ENCODE peak calls at places on chromosomes 6 and 20, in seven cellular contexts. J is mucosa of descending colon; E is CD8-positive, alpha-beta T cell; W is neural progenitor cell; B is transverse colon; X is HCT116; Q is ascending aorta. F is an unnamed sample.
A peak's percentile ranks its signal among the peaks of the same experiment; 100 is the strongest.

GRCh38 chr20:61564628-61565027 is 312.6 kb downstream of the CDH4 start:
- DNase-seq in J (no peak), E (no peak), W (no peak), B (no peak), X (no peak), Q (no peak), F (no peak)

GRCh38 chr6:168060521-168060931 is 18.5 kb downstream of the FRMD1 start:
- DNase-seq in J (peak; percentile 77), E (no peak), W (peak; percentile 79), B (peak; percentile 80), X (no peak), Q (no peak), F (peak; percentile 28)

GRCh38 chr20:53335509-53335908 is 258.1 kb downstream of the ZNF217 start:
- DNase-seq in J (no peak), E (no peak), W (no peak), B (no peak), X (no peak), Q (no peak), F (no peak)

GRCh38 chr6:11851405-11851804 is 72.8 kb upstream of the ADTRP start:
- DNase-seq in J (no peak), E (no peak), W (no peak), B (no peak), X (no peak), Q (no peak), F (peak; percentile 71)

GRCh38 chr20:23613676-23614075 is 8.0 kb upstream of the CST9 start:
- DNase-seq in J (no peak), E (no peak), W (no peak), B (no peak), X (no peak), Q (no peak), F (no peak)

GRCh38 chr6:120960761-120961160 is 373.5 kb downstream of the TBC1D32 start:
- DNase-seq in J (no peak), E (no peak), W (no peak), B (no peak), X (no peak), Q (no peak), F (no peak)

GRCh38 chr20:25195014-25195961 is at the start of gene ENTPD6:
- DNase-seq in J (peak; percentile 94), E (peak; percentile 96), W (peak; percentile 93), B (peak; percentile 96), X (peak; percentile 61), Q (peak; percentile 93), F (peak; percentile 93)

GRCh38 chr6:31651602-31652191 is 764 bp downstream of the BAG6 start:
- DNase-seq in J (no peak), E (no peak), W (peak; percentile 90), B (peak; percentile 80), X (peak; percentile 55), Q (no peak), F (peak; percentile 52)

GRCh38 chr6:6631526-6632276 is 43.2 kb downstream of the LY86 start:
- DNase-seq in J (no peak), E (no peak), W (no peak), B (no peak), X (no peak), Q (no peak), F (peak; percentile 14)

GRCh38 chr6:44621846-44622245 is 234.3 kb downstream of the CDC5L start:
- DNase-seq in J (no peak), E (no peak), W (no peak), B (no peak), X (no peak), Q (no peak), F (no peak)

GRCh38 chr6:7414811-7415210 is 25.2 kb downstream of the RIOK1 start:
- DNase-seq in J (no peak), E (no peak), W (no peak), B (no peak), X (no peak), Q (no peak), F (peak; percentile 58)

GRCh38 chr6:84767591-84768201 is 3.3 kb upstream of the TBX18 start:
- DNase-seq in J (no peak), E (no peak), W (no peak), B (no peak), X (no peak), Q (no peak), F (no peak)

GRCh38 chr20:48807051-48807450 is 20.7 kb downstream of the PREX1 start:
- DNase-seq in J (no peak), E (no peak), W (no peak), B (no peak), X (no peak), Q (no peak), F (no peak)

GRCh38 chr20:57761413-57761734 is 51.6 kb upstream of the PMEPA1 start:
- DNase-seq in J (no peak), E (no peak), W (no peak), B (no peak), X (no peak), Q (no peak), F (no peak)

GRCh38 chr6:133591330-133591729 is 297.6 kb upstream of the TCF21 start:
- DNase-seq in J (no peak), E (no peak), W (no peak), B (no peak), X (no peak), Q (no peak), F (no peak)

GRCh38 chr6:128531696-128532095 is 11.3 kb upstream of the PTPRK start:
- DNase-seq in J (no peak), E (no peak), W (no peak), B (no peak), X (no peak), Q (no peak), F (no peak)

GRCh38 chr6:41755895-41756294 is 8.7 kb upstream of the PGC start:
- DNase-seq in J (no peak), E (no peak), W (no peak), B (no peak), X (no peak), Q (no peak), F (no peak)

GRCh38 chr20:20212675-20213096 is 155.2 kb upstream of the INSM1 start:
- DNase-seq in J (no peak), E (no peak), W (peak; percentile 35), B (no peak), X (no peak), Q (no peak), F (no peak)

GRCh38 chr6:84166395-84166794 is 61.0 kb downstream of the CEP162 start:
- DNase-seq in J (no peak), E (no peak), W (no peak), B (no peak), X (no peak), Q (no peak), F (no peak)

GRCh38 chr20:31704225-31705119 is 18.2 kb downstream of the BCL2L1 start:
- DNase-seq in J (peak; percentile 74), E (no peak), W (peak; percentile 32), B (peak; percentile 87), X (peak; percentile 93), Q (no peak), F (peak; percentile 98)

GRCh38 chr6:81562169-81562568 is 190.3 kb downstream of the TENT5A start:
- DNase-seq in J (no peak), E (no peak), W (no peak), B (peak; percentile 12), X (peak; percentile 76), Q (no peak), F (peak; percentile 49)

GRCh38 chr6:159104163-159104885 is 59.5 kb upstream of the TAGAP start:
- DNase-seq in J (peak; percentile 80), E (peak; percentile 78), W (peak; percentile 83), B (peak; percentile 76), X (no peak), Q (no peak), F (peak; percentile 69)

DNA sequence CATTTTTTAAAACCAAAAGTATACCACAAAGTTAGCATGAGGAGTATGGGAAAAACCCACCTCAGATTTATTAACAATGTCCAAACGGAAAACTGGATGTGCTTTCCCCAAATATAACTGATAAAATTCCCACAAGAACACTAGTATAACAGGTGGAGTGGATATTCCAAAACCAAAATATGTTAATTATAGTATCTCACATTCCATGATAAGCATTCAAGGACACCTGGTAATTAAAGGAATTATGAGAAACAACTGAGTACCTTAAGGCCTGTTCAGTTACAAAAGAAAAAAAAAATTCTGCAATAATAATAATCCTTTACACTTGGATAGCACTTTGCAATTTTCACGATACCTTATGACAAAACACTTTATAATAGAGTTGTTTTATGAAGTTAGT is 1.9 kb downstream of the CDK19 start:
- DNase-seq in J (no peak), E (no peak), W (no peak), B (no peak), X (no peak), Q (no peak), F (no peak)
- TF ChIP-seq CTCF in J (no peak), E (no peak), W (no peak), B (no peak), X (no peak), Q (no peak), F (no peak)

GRCh38 chr6:100462990-100463684 is 1.6 kb downstream of the SIM1 start:
- DNase-seq in J (no peak), E (no peak), W (no peak), B (no peak), X (no peak), Q (no peak), F (no peak)
- H3K4me3 ChIP-seq in J (no peak overlapping the region), E (no peak overlapping the region), W (no peak overlapping the region), B (no peak overlapping the region), X (no peak overlapping the region), Q (no peak overlapping the region), F (no peak overlapping the region)

GRCh38 chr6:101705866-101706265 is 312.4 kb downstream of the GRIK2 start:
- DNase-seq in J (no peak), E (no peak), W (no peak), B (no peak), X (no peak), Q (no peak), F (no peak)

GRCh38 chr6:101700655-101701054 is 307.1 kb downstream of the GRIK2 start:
- DNase-seq in J (no peak), E (no peak), W (peak; percentile 64), B (no peak), X (no peak), Q (no peak), F (no peak)

GRCh38 chr6:101706576-101706975 is 313.1 kb downstream of the GRIK2 start:
- DNase-seq in J (no peak), E (no peak), W (peak; percentile 24), B (no peak), X (no peak), Q (no peak), F (no peak)

DNA sequence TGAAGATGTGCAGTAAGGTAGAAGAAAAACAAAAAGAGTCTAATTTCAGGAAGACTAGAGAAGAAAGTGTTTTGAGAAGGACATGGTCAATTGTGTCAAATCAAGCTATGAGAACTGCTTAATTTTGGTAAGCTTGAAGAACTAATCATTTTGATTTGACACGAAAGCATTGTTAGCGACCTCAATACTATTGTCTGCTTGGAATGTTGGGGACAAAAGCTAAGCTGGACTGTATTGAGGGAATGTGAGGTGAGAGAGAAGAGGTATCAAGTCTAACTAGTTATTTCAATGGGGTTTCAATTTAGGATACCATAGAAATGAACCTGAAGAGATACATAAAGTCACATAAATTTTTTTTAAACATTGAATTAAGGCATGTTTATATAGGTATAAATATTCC is 309.8 kb downstream of the GRIK2 start:
- DNase-seq in J (no peak), E (no peak), W (peak; percentile 70), B (no peak), X (no peak), Q (no peak), F (no peak)
- TF ChIP-seq CTCF in J (no peak), E (no peak), W (no peak), B (no peak), X (no peak), Q (no peak), F (no peak)

GRCh38 chr6:106666290-106667021 is 37.1 kb downstream of the QRSL1 start:
- DNase-seq in J (no peak), E (no peak), W (peak; percentile 1), B (peak; percentile 20), X (no peak), Q (no peak), F (no peak)
- H3K4me3 ChIP-seq in J (no peak overlapping the region), E (no peak overlapping the region), W (no peak overlapping the region), B (no peak overlapping the region), X (no peak overlapping the region), Q (no peak overlapping the region), F (no peak overlapping the region)

GRCh38 chr6:38720295-38720694 is 5.2 kb downstream of the DNAH8 start:
- DNase-seq in J (no peak), E (no peak), W (peak; percentile 77), B (no peak), X (peak; percentile 12), Q (no peak), F (peak; percentile 60)
- TF ChIP-seq CTCF in J (no peak), E (no peak), W (peak; percentile 59), B (no peak), X (no peak), Q (no peak), F (peak; percentile 62)